ENCODE peak calls at places on chromosomes 6 and 20, in eight cellular contexts. B is GM13977; F is fibroblast of the conjunctiva; V is HFFc6; G is stimulated activated CD4-positive, alpha-beta T cell treated with anti-CD3 and anti-CD28 coated beads, Interleukin-12 subunit alpha, Interleukin-12 subunit beta, amount 100 ng/mL, for 4 hours; J is cardiac fibroblast; C is HFF-Myc; O is AG09319. T is an unnamed sample.
A peak's percentile ranks its signal among the peaks of the same experiment; 100 is the strongest.

GRCh38 chr20:61387204-61387958 is 135.3 kb downstream of the CDH4 start:
- DNase-seq in B (no peak), C (peak; percentile 25), J (peak; percentile 5), F (peak; percentile 46), G (peak; percentile 14), V (peak; percentile 20), O (peak; percentile 15), T (no peak)

GRCh38 chr20:50735813-50736212 is 4.4 kb downstream of the PARD6B start:
- DNase-seq in J (no peak), B (no peak), V (no peak), C (no peak), G (no peak), O (no peak), F (no peak), T (no peak)

GRCh38 chr6:75893058-75893775 is 144.2 kb downstream of the MYO6 start:
- DNase-seq in G (no peak), J (peak; percentile 90), C (peak; percentile 76), F (peak; percentile 76), B (peak; percentile 35), O (peak; percentile 54), V (peak; percentile 77), T (no peak)

GRCh38 chr6:1641391-1641790 is 31.7 kb downstream of the FOXC1 start:
- DNase-seq in B (no peak), J (no peak), C (no peak), V (no peak), G (no peak), F (no peak), O (no peak), T (no peak)

GRCh38 chr6:84774174-84775158 is 10.1 kb upstream of the TBX18 start:
- DNase-seq in C (no peak), O (no peak), V (peak; percentile 35), J (peak; percentile 82), B (peak; percentile 78), F (peak; percentile 74), G (no peak), T (no peak)

GRCh38 chr6:67897998-67898607 is 737.0 kb upstream of the ADGRB3 start:
- DNase-seq in C (no peak), J (no peak), V (no peak), O (no peak), B (no peak), G (no peak), F (no peak), T (no peak)

GRCh38 chr6:111922454-111923297 is 49.4 kb upstream of the FYN start:
- DNase-seq in G (no peak), B (no peak), V (peak; percentile 29), F (peak; percentile 74), C (no peak), J (peak; percentile 52), O (peak; percentile 38), T (no peak)

GRCh38 chr6:168156742-168157265 is 77.8 kb upstream of the FRMD1 start:
- DNase-seq in V (no peak), F (no peak), O (no peak), J (no peak), C (no peak), B (no peak), G (no peak), T (no peak)

GRCh38 chr20:33474097-33474846 is 15.6 kb upstream of the CBFA2T2 start:
- DNase-seq in O (no peak), B (no peak), C (no peak), F (no peak), V (no peak), G (no peak), J (no peak), T (no peak)

GRCh38 chr20:45987108-45987780 is 15.2 kb upstream of the ZNF335 start:
- DNase-seq in F (peak; percentile 26), G (peak; percentile 76), C (no peak), V (peak; percentile 39), B (peak; percentile 84), J (peak; percentile 65), O (no peak), T (peak; percentile 79)

GRCh38 chr20:31707994-31708744 is 14.5 kb downstream of the BCL2L1 start:
- DNase-seq in O (no peak), J (no peak), C (no peak), B (no peak), F (no peak), V (no peak), G (no peak), T (no peak)

GRCh38 chr6:67889682-67889995 is 745.4 kb upstream of the ADGRB3 start:
- DNase-seq in C (no peak), G (no peak), V (no peak), F (no peak), O (no peak), J (no peak), B (no peak), T (no peak)

GRCh38 chr6:156994215-156995076 is 217.3 kb downstream of the ARID1B start:
- DNase-seq in J (no peak), B (no peak), F (no peak), G (no peak), V (no peak), O (no peak), C (no peak), T (no peak)